ENCODE peak calls at places on chromosome 3, in eight cellular contexts. One of them, this sample, is unnamed. For H3K36me3, the result is how much of the 10 kb centered on the place peaks cover.

GRCh38 chr3:192409838-192410683 is 317.3 kb downstream of the FGF12 start:
- DNase-seq in cardiac muscle cell: peak
- DNase-seq in brain microvascular endothelial cell: no peak
- DNase-seq in transverse colon: no peak
- DNase-seq in tibial artery: no peak
- DNase-seq in uterus: no peak
- DNase-seq in CD4-positive, alpha-beta memory T cell: no peak
- DNase-seq in aorta: peak
- DNase-seq in this sample: peak

GRCh38 chr3:123110238-123110952 is 43.6 kb downstream of the PDIA5 start:
- DNase-seq in brain microvascular endothelial cell: no peak
- DNase-seq in CD4-positive, alpha-beta memory T cell: no peak
- DNase-seq in aorta: no peak
- DNase-seq in cardiac muscle cell: no peak
- DNase-seq in uterus: no peak
- DNase-seq in transverse colon: no peak
- DNase-seq in tibial artery: no peak
- DNase-seq in this sample: no peak

GRCh38 chr3:170386468-170386867 is 29.0 kb downstream of the SKIL start:
- DNase-seq in aorta: no peak
- DNase-seq in CD4-positive, alpha-beta memory T cell: no peak
- DNase-seq in tibial artery: no peak
- DNase-seq in cardiac muscle cell: no peak
- DNase-seq in uterus: no peak
- DNase-seq in brain microvascular endothelial cell: no peak
- DNase-seq in transverse colon: no peak
- DNase-seq in this sample: no peak

GRCh38 chr3:194081826-194082225 is 54.1 kb upstream of the HES1 start:
- DNase-seq in cardiac muscle cell: no peak
- DNase-seq in tibial artery: no peak
- DNase-seq in aorta: no peak
- DNase-seq in uterus: no peak
- DNase-seq in brain microvascular endothelial cell: no peak
- DNase-seq in CD4-positive, alpha-beta memory T cell: no peak
- DNase-seq in transverse colon: no peak
- DNase-seq in this sample: no peak

GRCh38 chr3:170128977-170129431 is 52.5 kb downstream of the PHC3 start:
- DNase-seq in transverse colon: no peak
- DNase-seq in tibial artery: no peak
- DNase-seq in CD4-positive, alpha-beta memory T cell: no peak
- DNase-seq in aorta: no peak
- DNase-seq in uterus: no peak
- DNase-seq in cardiac muscle cell: no peak
- DNase-seq in brain microvascular endothelial cell: no peak
- DNase-seq in this sample: no peak

GRCh38 chr3:186414735-186415419 is 52.8 kb upstream of the DGKG start:
- DNase-seq in cardiac muscle cell: no peak
- DNase-seq in brain microvascular endothelial cell: peak
- DNase-seq in tibial artery: no peak
- DNase-seq in aorta: no peak
- DNase-seq in transverse colon: peak
- DNase-seq in CD4-positive, alpha-beta memory T cell: no peak
- DNase-seq in uterus: peak
- DNase-seq in this sample: no peak

GRCh38 chr3:22012471-22012870 is 261.5 kb upstream of the ZNF385D start:
- DNase-seq in aorta: no peak
- DNase-seq in brain microvascular endothelial cell: no peak
- DNase-seq in tibial artery: no peak
- DNase-seq in cardiac muscle cell: no peak
- DNase-seq in CD4-positive, alpha-beta memory T cell: no peak
- DNase-seq in uterus: no peak
- DNase-seq in transverse colon: no peak
- DNase-seq in this sample: no peak

GRCh38 chr3:29178809-29179793 is 101.8 kb upstream of the RBMS3 start:
- DNase-seq in aorta: no peak
- DNase-seq in tibial artery: no peak
- DNase-seq in uterus: no peak
- DNase-seq in transverse colon: no peak
- DNase-seq in brain microvascular endothelial cell: no peak
- DNase-seq in cardiac muscle cell: no peak
- DNase-seq in CD4-positive, alpha-beta memory T cell: no peak
- DNase-seq in this sample: no peak

GRCh38 chr3:24316887-24317383 is 177.7 kb downstream of the THRB start:
- DNase-seq in brain microvascular endothelial cell: no peak
- DNase-seq in tibial artery: no peak
- DNase-seq in cardiac muscle cell: no peak
- DNase-seq in aorta: no peak
- DNase-seq in CD4-positive, alpha-beta memory T cell: no peak
- DNase-seq in transverse colon: peak
- DNase-seq in uterus: no peak
- DNase-seq in this sample: no peak

GRCh38 chr3:8561365-8561764 is 59.7 kb downstream of the LMCD1 start:
- DNase-seq in cardiac muscle cell: no peak
- DNase-seq in transverse colon: no peak
- DNase-seq in brain microvascular endothelial cell: no peak
- DNase-seq in aorta: peak
- DNase-seq in tibial artery: peak
- DNase-seq in uterus: no peak
- DNase-seq in CD4-positive, alpha-beta memory T cell: no peak
- DNase-seq in this sample: no peak

GRCh38 chr3:31157893-31158620 is 263.6 kb upstream of the GADL1 start:
- DNase-seq in brain microvascular endothelial cell: no peak
- DNase-seq in uterus: no peak
- DNase-seq in aorta: no peak
- DNase-seq in cardiac muscle cell: peak
- DNase-seq in CD4-positive, alpha-beta memory T cell: no peak
- DNase-seq in transverse colon: no peak
- DNase-seq in tibial artery: no peak
- DNase-seq in this sample: no peak

GRCh38 chr3:126939347-126939735 is 43.6 kb upstream of the PLXNA1 start:
- DNase-seq in tibial artery: no peak
- DNase-seq in transverse colon: no peak
- DNase-seq in cardiac muscle cell: peak
- DNase-seq in CD4-positive, alpha-beta memory T cell: no peak
- DNase-seq in aorta: peak
- DNase-seq in brain microvascular endothelial cell: no peak
- DNase-seq in uterus: no peak
- DNase-seq in this sample: no peak

GRCh38 chr3:119401502-119402440 is 61.6 kb downstream of the TMEM39A start:
- DNase-seq in uterus: no peak
- DNase-seq in cardiac muscle cell: no peak
- DNase-seq in transverse colon: no peak
- DNase-seq in tibial artery: no peak
- DNase-seq in aorta: no peak
- DNase-seq in brain microvascular endothelial cell: no peak
- DNase-seq in CD4-positive, alpha-beta memory T cell: no peak
- DNase-seq in this sample: no peak

GRCh38 chr3:184659797-184660301 is 52.0 kb downstream of the MAGEF1 start:
- DNase-seq in brain microvascular endothelial cell: no peak
- DNase-seq in tibial artery: no peak
- DNase-seq in uterus: no peak
- DNase-seq in cardiac muscle cell: peak
- DNase-seq in CD4-positive, alpha-beta memory T cell: no peak
- DNase-seq in transverse colon: no peak
- DNase-seq in aorta: no peak
- DNase-seq in this sample: no peak

GRCh38 chr3:69386535-69387385 is 872 bp upstream of the FRMD4B start:
- DNase-seq in transverse colon: no peak
- DNase-seq in cardiac muscle cell: no peak
- DNase-seq in brain microvascular endothelial cell: no peak
- DNase-seq in uterus: no peak
- DNase-seq in CD4-positive, alpha-beta memory T cell: no peak
- DNase-seq in tibial artery: no peak
- DNase-seq in aorta: no peak
- DNase-seq in this sample: no peak

GRCh38 chr3:90092994-90093393 is 985.6 kb downstream of the EPHA3 start:
- DNase-seq in CD4-positive, alpha-beta memory T cell: no peak
- DNase-seq in brain microvascular endothelial cell: peak
- DNase-seq in tibial artery: no peak
- DNase-seq in aorta: no peak
- DNase-seq in cardiac muscle cell: peak
- DNase-seq in uterus: no peak
- DNase-seq in transverse colon: no peak
- DNase-seq in this sample: no peak

GRCh38 chr3:39103324-39103693 is 4.1 kb downstream of the GORASP1 start:
- DNase-seq in aorta: no peak
- DNase-seq in cardiac muscle cell: no peak
- DNase-seq in CD4-positive, alpha-beta memory T cell: no peak
- DNase-seq in uterus: no peak
- DNase-seq in brain microvascular endothelial cell: no peak
- DNase-seq in transverse colon: no peak
- DNase-seq in tibial artery: no peak
- DNase-seq in this sample: no peak

GRCh38 chr3:160435747-160436146 is 13.8 kb downstream of the TRIM59 start:
- DNase-seq in tibial artery: no peak
- DNase-seq in CD4-positive, alpha-beta memory T cell: no peak
- DNase-seq in aorta: no peak
- DNase-seq in uterus: no peak
- DNase-seq in transverse colon: no peak
- DNase-seq in cardiac muscle cell: no peak
- DNase-seq in brain microvascular endothelial cell: no peak
- DNase-seq in this sample: no peak
- H3K4me3 ChIP-seq in tibial artery: no peak
- H3K4me3 ChIP-seq in CD4-positive, alpha-beta memory T cell: no peak
- H3K4me3 ChIP-seq in aorta: no peak
- H3K4me3 ChIP-seq in uterus: no peak
- H3K4me3 ChIP-seq in transverse colon: no peak
- H3K4me3 ChIP-seq in cardiac muscle cell: no peak
- H3K4me3 ChIP-seq in brain microvascular endothelial cell: no peak
- H3K4me3 ChIP-seq in this sample: no peak

DNA sequence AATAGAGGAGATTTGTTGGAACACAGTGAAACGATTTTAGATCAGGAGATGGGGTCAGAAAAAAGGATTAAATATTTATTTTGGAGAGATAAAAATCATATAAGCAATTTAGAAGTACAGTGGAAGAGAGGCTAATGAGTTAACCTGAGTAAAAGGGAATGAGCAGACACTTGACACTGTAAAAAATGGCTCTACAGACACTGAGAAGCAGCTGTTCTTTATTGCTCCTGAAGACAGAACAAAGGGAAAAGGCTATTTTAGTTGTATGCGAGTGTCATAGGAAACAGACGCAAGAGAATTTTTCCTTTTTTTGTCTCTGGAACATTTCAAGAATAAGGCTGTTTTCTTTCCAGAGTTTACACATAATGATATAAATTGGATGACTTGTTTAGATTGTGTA is 34.3 kb downstream of the ASTE1 start:
- DNase-seq in aorta: no peak
- DNase-seq in transverse colon: no peak
- DNase-seq in cardiac muscle cell: no peak
- DNase-seq in uterus: no peak
- DNase-seq in brain microvascular endothelial cell: no peak
- DNase-seq in CD4-positive, alpha-beta memory T cell: no peak
- DNase-seq in tibial artery: no peak
- DNase-seq in this sample: no peak
- H3K36me3 ChIP-seq in aorta: under half
- H3K36me3 ChIP-seq in transverse colon: under half
- H3K36me3 ChIP-seq in cardiac muscle cell: under half
- H3K36me3 ChIP-seq in uterus: under half
- H3K36me3 ChIP-seq in brain microvascular endothelial cell: under half
- H3K36me3 ChIP-seq in CD4-positive, alpha-beta memory T cell: under half
- H3K36me3 ChIP-seq in tibial artery: under half
- H3K36me3 ChIP-seq in this sample: under half

GRCh38 chr3:197599089-197599765 is 43.5 kb upstream of the BDH1 start:
- DNase-seq in CD4-positive, alpha-beta memory T cell: peak
- DNase-seq in tibial artery: peak
- DNase-seq in aorta: peak
- DNase-seq in cardiac muscle cell: peak
- DNase-seq in uterus: peak
- DNase-seq in transverse colon: peak
- DNase-seq in brain microvascular endothelial cell: peak
- DNase-seq in this sample: peak
- H3K4me3 ChIP-seq in CD4-positive, alpha-beta memory T cell: no peak
- H3K4me3 ChIP-seq in tibial artery: no peak
- H3K4me3 ChIP-seq in aorta: no peak
- H3K4me3 ChIP-seq in cardiac muscle cell: no peak
- H3K4me3 ChIP-seq in uterus: no peak
- H3K4me3 ChIP-seq in transverse colon: no peak
- H3K4me3 ChIP-seq in brain microvascular endothelial cell: peak
- H3K4me3 ChIP-seq in this sample: no peak

GRCh38 chr3:161252143-161252542 is 31.0 kb downstream of the NMD3 start:
- DNase-seq in cardiac muscle cell: no peak
- DNase-seq in uterus: no peak
- DNase-seq in aorta: no peak
- DNase-seq in tibial artery: no peak
- DNase-seq in transverse colon: no peak
- DNase-seq in CD4-positive, alpha-beta memory T cell: no peak
- DNase-seq in brain microvascular endothelial cell: no peak
- DNase-seq in this sample: no peak

GRCh38 chr3:161250116-161250515 is 29.0 kb downstream of the NMD3 start:
- DNase-seq in cardiac muscle cell: no peak
- DNase-seq in CD4-positive, alpha-beta memory T cell: no peak
- DNase-seq in transverse colon: no peak
- DNase-seq in tibial artery: no peak
- DNase-seq in aorta: no peak
- DNase-seq in brain microvascular endothelial cell: no peak
- DNase-seq in uterus: no peak
- DNase-seq in this sample: no peak

GRCh38 chr3:161251716-161252115 is 30.6 kb downstream of the NMD3 start:
- DNase-seq in aorta: no peak
- DNase-seq in uterus: no peak
- DNase-seq in CD4-positive, alpha-beta memory T cell: no peak
- DNase-seq in tibial artery: no peak
- DNase-seq in cardiac muscle cell: no peak
- DNase-seq in brain microvascular endothelial cell: no peak
- DNase-seq in transverse colon: no peak
- DNase-seq in this sample: no peak

GRCh38 chr3:161254861-161255260 is 33.8 kb downstream of the NMD3 start:
- DNase-seq in CD4-positive, alpha-beta memory T cell: no peak
- DNase-seq in brain microvascular endothelial cell: no peak
- DNase-seq in transverse colon: no peak
- DNase-seq in tibial artery: no peak
- DNase-seq in uterus: no peak
- DNase-seq in cardiac muscle cell: no peak
- DNase-seq in aorta: no peak
- DNase-seq in this sample: no peak

DNA sequence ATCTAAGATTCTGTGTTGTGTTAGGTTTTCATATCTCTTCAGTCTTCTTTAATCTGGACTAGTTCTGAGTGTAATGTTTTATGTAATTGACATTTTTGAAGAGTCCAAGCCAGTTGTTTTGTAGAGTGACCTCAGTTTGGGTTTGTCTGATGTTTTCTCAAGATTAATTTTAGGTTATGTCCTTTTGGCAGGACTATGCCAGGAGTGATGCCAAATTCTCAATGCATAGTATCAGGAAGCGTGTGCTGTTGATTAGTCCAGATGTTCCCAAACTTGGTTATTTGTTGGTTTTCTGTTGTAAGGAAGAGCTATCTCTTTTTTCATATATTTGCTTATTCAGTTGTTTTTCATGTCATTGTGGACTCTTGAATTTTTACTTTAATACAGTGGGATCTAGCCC is 32.6 kb downstream of the NMD3 start:
- DNase-seq in CD4-positive, alpha-beta memory T cell: no peak
- DNase-seq in aorta: no peak
- DNase-seq in uterus: no peak
- DNase-seq in transverse colon: no peak
- DNase-seq in brain microvascular endothelial cell: no peak
- DNase-seq in tibial artery: no peak
- DNase-seq in cardiac muscle cell: no peak
- DNase-seq in this sample: no peak
- H3K36me3 ChIP-seq in CD4-positive, alpha-beta memory T cell: under half
- H3K36me3 ChIP-seq in aorta: under half
- H3K36me3 ChIP-seq in uterus: under half
- H3K36me3 ChIP-seq in transverse colon: under half
- H3K36me3 ChIP-seq in brain microvascular endothelial cell: under half
- H3K36me3 ChIP-seq in tibial artery: half or more
- H3K36me3 ChIP-seq in cardiac muscle cell: half or more
- H3K36me3 ChIP-seq in this sample: under half